ENCODE peak calls at places on chromosomes 5 and 9, in eight cellular contexts. One of them, this sample, is unnamed.

GRCh38 chr9:69645488-69645887 is 26.7 kb downstream of the APBA1 start:
- DNase-seq in GM06990: no peak
- DNase-seq in neuronal stem cell: no peak
- DNase-seq in stimulated activated CD8-positive, alpha-beta memory T cell treated with anti-CD3 and anti-CD28 coated beads, Interleukin-15, amount 100 ng/mL, for 24 hours: no peak
- DNase-seq in M059J: no peak
- DNase-seq in heart left ventricle: no peak
- DNase-seq in NCI-H446 treated with DMSO at 0.1 percent for 48 hours: no peak
- DNase-seq in lung: peak; percentile 79
- DNase-seq in this sample: no peak

GRCh38 chr9:437066-438015 is 222.7 kb downstream of the DOCK8 start:
- DNase-seq in NCI-H446 treated with DMSO at 0.1 percent for 48 hours: no peak
- DNase-seq in stimulated activated CD8-positive, alpha-beta memory T cell treated with anti-CD3 and anti-CD28 coated beads, Interleukin-15, amount 100 ng/mL, for 24 hours: no peak
- DNase-seq in heart left ventricle: no peak
- DNase-seq in M059J: peak; percentile 67
- DNase-seq in neuronal stem cell: no peak
- DNase-seq in GM06990: no peak
- DNase-seq in lung: no peak
- DNase-seq in this sample: no peak

GRCh38 chr9:136544549-136545064 is 1.2 kb downstream of the NOTCH1 start:
- DNase-seq in lung: peak; percentile 71
- DNase-seq in M059J: no peak
- DNase-seq in heart left ventricle: peak; percentile 87
- DNase-seq in stimulated activated CD8-positive, alpha-beta memory T cell treated with anti-CD3 and anti-CD28 coated beads, Interleukin-15, amount 100 ng/mL, for 24 hours: no peak
- DNase-seq in NCI-H446 treated with DMSO at 0.1 percent for 48 hours: no peak
- DNase-seq in GM06990: peak; percentile 60
- DNase-seq in neuronal stem cell: no peak
- DNase-seq in this sample: peak; percentile 28

GRCh38 chr5:121758640-121759039 is 93.0 kb upstream of the FTMT start:
- DNase-seq in M059J: no peak
- DNase-seq in lung: no peak
- DNase-seq in GM06990: no peak
- DNase-seq in stimulated activated CD8-positive, alpha-beta memory T cell treated with anti-CD3 and anti-CD28 coated beads, Interleukin-15, amount 100 ng/mL, for 24 hours: no peak
- DNase-seq in heart left ventricle: no peak
- DNase-seq in neuronal stem cell: no peak
- DNase-seq in NCI-H446 treated with DMSO at 0.1 percent for 48 hours: no peak
- DNase-seq in this sample: no peak

GRCh38 chr5:1447772-1448361 is 2.6 kb upstream of the SLC6A3 start:
- DNase-seq in M059J: no peak
- DNase-seq in lung: no peak
- DNase-seq in stimulated activated CD8-positive, alpha-beta memory T cell treated with anti-CD3 and anti-CD28 coated beads, Interleukin-15, amount 100 ng/mL, for 24 hours: no peak
- DNase-seq in neuronal stem cell: no peak
- DNase-seq in GM06990: no peak
- DNase-seq in NCI-H446 treated with DMSO at 0.1 percent for 48 hours: no peak
- DNase-seq in heart left ventricle: no peak
- DNase-seq in this sample: no peak

GRCh38 chr5:161696992-161697391 is 11.5 kb downstream of the GABRA6 start:
- DNase-seq in lung: no peak
- DNase-seq in neuronal stem cell: peak; percentile 15
- DNase-seq in stimulated activated CD8-positive, alpha-beta memory T cell treated with anti-CD3 and anti-CD28 coated beads, Interleukin-15, amount 100 ng/mL, for 24 hours: no peak
- DNase-seq in heart left ventricle: no peak
- DNase-seq in NCI-H446 treated with DMSO at 0.1 percent for 48 hours: no peak
- DNase-seq in M059J: no peak
- DNase-seq in GM06990: no peak
- DNase-seq in this sample: no peak

GRCh38 chr9:88578486-88579362 is 43.7 kb downstream of the NXNL2 start:
- DNase-seq in M059J: peak; percentile 78
- DNase-seq in GM06990: peak; percentile 52
- DNase-seq in stimulated activated CD8-positive, alpha-beta memory T cell treated with anti-CD3 and anti-CD28 coated beads, Interleukin-15, amount 100 ng/mL, for 24 hours: peak; percentile 63
- DNase-seq in heart left ventricle: peak; percentile 75
- DNase-seq in NCI-H446 treated with DMSO at 0.1 percent for 48 hours: no peak
- DNase-seq in neuronal stem cell: peak; percentile 66
- DNase-seq in lung: peak; percentile 88
- DNase-seq in this sample: peak; percentile 56

GRCh38 chr5:56838409-56839039 is 23.2 kb downstream of the MAP3K1 start:
- DNase-seq in GM06990: peak; percentile 20
- DNase-seq in neuronal stem cell: peak; percentile 45
- DNase-seq in heart left ventricle: no peak
- DNase-seq in stimulated activated CD8-positive, alpha-beta memory T cell treated with anti-CD3 and anti-CD28 coated beads, Interleukin-15, amount 100 ng/mL, for 24 hours: no peak
- DNase-seq in lung: no peak
- DNase-seq in M059J: peak; percentile 77
- DNase-seq in NCI-H446 treated with DMSO at 0.1 percent for 48 hours: peak; percentile 51
- DNase-seq in this sample: no peak

GRCh38 chr5:95958308-95959014 is 3.2 kb downstream of the ELL2 start:
- DNase-seq in neuronal stem cell: no peak
- DNase-seq in heart left ventricle: no peak
- DNase-seq in stimulated activated CD8-positive, alpha-beta memory T cell treated with anti-CD3 and anti-CD28 coated beads, Interleukin-15, amount 100 ng/mL, for 24 hours: no peak
- DNase-seq in NCI-H446 treated with DMSO at 0.1 percent for 48 hours: no peak
- DNase-seq in M059J: peak; percentile 84
- DNase-seq in lung: no peak
- DNase-seq in GM06990: no peak
- DNase-seq in this sample: no peak

GRCh38 chr5:145938699-145939531 is 2.5 kb downstream of the SH3RF2 start:
- DNase-seq in neuronal stem cell: no peak
- DNase-seq in GM06990: no peak
- DNase-seq in M059J: peak; percentile 68
- DNase-seq in NCI-H446 treated with DMSO at 0.1 percent for 48 hours: no peak
- DNase-seq in heart left ventricle: no peak
- DNase-seq in lung: no peak
- DNase-seq in stimulated activated CD8-positive, alpha-beta memory T cell treated with anti-CD3 and anti-CD28 coated beads, Interleukin-15, amount 100 ng/mL, for 24 hours: no peak
- DNase-seq in this sample: no peak

GRCh38 chr5:54942064-54942778 is 43.2 kb downstream of the ESM1 start:
- DNase-seq in GM06990: no peak
- DNase-seq in NCI-H446 treated with DMSO at 0.1 percent for 48 hours: no peak
- DNase-seq in lung: no peak
- DNase-seq in M059J: no peak
- DNase-seq in stimulated activated CD8-positive, alpha-beta memory T cell treated with anti-CD3 and anti-CD28 coated beads, Interleukin-15, amount 100 ng/mL, for 24 hours: no peak
- DNase-seq in neuronal stem cell: no peak
- DNase-seq in heart left ventricle: no peak
- DNase-seq in this sample: no peak

GRCh38 chr5:127416896-127417295 is 100.5 kb upstream of the PRRC1 start:
- DNase-seq in NCI-H446 treated with DMSO at 0.1 percent for 48 hours: no peak
- DNase-seq in M059J: no peak
- DNase-seq in heart left ventricle: no peak
- DNase-seq in stimulated activated CD8-positive, alpha-beta memory T cell treated with anti-CD3 and anti-CD28 coated beads, Interleukin-15, amount 100 ng/mL, for 24 hours: no peak
- DNase-seq in lung: no peak
- DNase-seq in neuronal stem cell: no peak
- DNase-seq in GM06990: no peak
- DNase-seq in this sample: no peak

GRCh38 chr9:128103589-128103962 is 24.0 kb downstream of the PTGES2 start:
- DNase-seq in stimulated activated CD8-positive, alpha-beta memory T cell treated with anti-CD3 and anti-CD28 coated beads, Interleukin-15, amount 100 ng/mL, for 24 hours: no peak
- DNase-seq in heart left ventricle: no peak
- DNase-seq in M059J: no peak
- DNase-seq in lung: no peak
- DNase-seq in GM06990: no peak
- DNase-seq in NCI-H446 treated with DMSO at 0.1 percent for 48 hours: no peak
- DNase-seq in neuronal stem cell: no peak
- DNase-seq in this sample: no peak

GRCh38 chr5:149730620-149731331 is 666 bp downstream of the PPARGC1B start:
- DNase-seq in neuronal stem cell: peak; percentile 48
- DNase-seq in M059J: peak; percentile 51
- DNase-seq in lung: no peak
- DNase-seq in stimulated activated CD8-positive, alpha-beta memory T cell treated with anti-CD3 and anti-CD28 coated beads, Interleukin-15, amount 100 ng/mL, for 24 hours: peak; percentile 35
- DNase-seq in NCI-H446 treated with DMSO at 0.1 percent for 48 hours: no peak
- DNase-seq in heart left ventricle: peak; percentile 62
- DNase-seq in GM06990: peak; percentile 84
- DNase-seq in this sample: peak; percentile 47

GRCh38 chr5:147628054-147628895 is 118.4 kb upstream of the DPYSL3 start:
- DNase-seq in GM06990: peak; percentile 13
- DNase-seq in lung: peak; percentile 60
- DNase-seq in neuronal stem cell: peak; percentile 78
- DNase-seq in heart left ventricle: peak; percentile 38
- DNase-seq in M059J: peak; percentile 72
- DNase-seq in stimulated activated CD8-positive, alpha-beta memory T cell treated with anti-CD3 and anti-CD28 coated beads, Interleukin-15, amount 100 ng/mL, for 24 hours: no peak
- DNase-seq in NCI-H446 treated with DMSO at 0.1 percent for 48 hours: peak; percentile 51
- DNase-seq in this sample: no peak

GRCh38 chr5:88686077-88686541 is 196.9 kb downstream of the MEF2C start:
- DNase-seq in lung: no peak
- DNase-seq in M059J: peak; percentile 80
- DNase-seq in heart left ventricle: no peak
- DNase-seq in stimulated activated CD8-positive, alpha-beta memory T cell treated with anti-CD3 and anti-CD28 coated beads, Interleukin-15, amount 100 ng/mL, for 24 hours: no peak
- DNase-seq in GM06990: no peak
- DNase-seq in NCI-H446 treated with DMSO at 0.1 percent for 48 hours: no peak
- DNase-seq in neuronal stem cell: no peak
- DNase-seq in this sample: no peak

GRCh38 chr9:71308454-71308853 is 187.0 kb upstream of the TRPM3 start:
- DNase-seq in NCI-H446 treated with DMSO at 0.1 percent for 48 hours: no peak
- DNase-seq in stimulated activated CD8-positive, alpha-beta memory T cell treated with anti-CD3 and anti-CD28 coated beads, Interleukin-15, amount 100 ng/mL, for 24 hours: no peak
- DNase-seq in heart left ventricle: no peak
- DNase-seq in M059J: no peak
- DNase-seq in neuronal stem cell: no peak
- DNase-seq in GM06990: peak; percentile 25
- DNase-seq in lung: no peak
- DNase-seq in this sample: no peak

GRCh38 chr9:98539954-98540353 is 168.8 kb downstream of the GABBR2 start:
- DNase-seq in M059J: peak; percentile 81
- DNase-seq in stimulated activated CD8-positive, alpha-beta memory T cell treated with anti-CD3 and anti-CD28 coated beads, Interleukin-15, amount 100 ng/mL, for 24 hours: no peak
- DNase-seq in heart left ventricle: no peak
- DNase-seq in GM06990: no peak
- DNase-seq in NCI-H446 treated with DMSO at 0.1 percent for 48 hours: no peak
- DNase-seq in lung: peak; percentile 27
- DNase-seq in neuronal stem cell: no peak
- DNase-seq in this sample: no peak

GRCh38 chr5:60586307-60586901 is 113.6 kb downstream of the DEPDC1B start:
- DNase-seq in lung: no peak
- DNase-seq in NCI-H446 treated with DMSO at 0.1 percent for 48 hours: peak; percentile 33
- DNase-seq in heart left ventricle: no peak
- DNase-seq in M059J: peak; percentile 32
- DNase-seq in stimulated activated CD8-positive, alpha-beta memory T cell treated with anti-CD3 and anti-CD28 coated beads, Interleukin-15, amount 100 ng/mL, for 24 hours: no peak
- DNase-seq in GM06990: peak; percentile 26
- DNase-seq in neuronal stem cell: no peak
- DNase-seq in this sample: no peak

GRCh38 chr5:65126670-65127069 is 355.1 kb downstream of the ADAMTS6 start:
- DNase-seq in stimulated activated CD8-positive, alpha-beta memory T cell treated with anti-CD3 and anti-CD28 coated beads, Interleukin-15, amount 100 ng/mL, for 24 hours: no peak
- DNase-seq in M059J: no peak
- DNase-seq in NCI-H446 treated with DMSO at 0.1 percent for 48 hours: no peak
- DNase-seq in heart left ventricle: no peak
- DNase-seq in GM06990: no peak
- DNase-seq in neuronal stem cell: no peak
- DNase-seq in lung: no peak
- DNase-seq in this sample: no peak

GRCh38 chr9:135048046-135048757 is 39.3 kb upstream of the OLFM1 start:
- DNase-seq in neuronal stem cell: no peak
- DNase-seq in heart left ventricle: no peak
- DNase-seq in GM06990: no peak
- DNase-seq in stimulated activated CD8-positive, alpha-beta memory T cell treated with anti-CD3 and anti-CD28 coated beads, Interleukin-15, amount 100 ng/mL, for 24 hours: no peak
- DNase-seq in NCI-H446 treated with DMSO at 0.1 percent for 48 hours: no peak
- DNase-seq in M059J: no peak
- DNase-seq in lung: no peak
- DNase-seq in this sample: no peak

GRCh38 chr5:174719211-174719610 is 5.2 kb upstream of the MSX2 start:
- DNase-seq in heart left ventricle: no peak
- DNase-seq in NCI-H446 treated with DMSO at 0.1 percent for 48 hours: no peak
- DNase-seq in neuronal stem cell: no peak
- DNase-seq in M059J: no peak
- DNase-seq in lung: no peak
- DNase-seq in GM06990: no peak
- DNase-seq in stimulated activated CD8-positive, alpha-beta memory T cell treated with anti-CD3 and anti-CD28 coated beads, Interleukin-15, amount 100 ng/mL, for 24 hours: no peak
- DNase-seq in this sample: no peak

GRCh38 chr5:159449925-159450324 is 119.6 kb upstream of the IL12B start:
- DNase-seq in heart left ventricle: no peak
- DNase-seq in stimulated activated CD8-positive, alpha-beta memory T cell treated with anti-CD3 and anti-CD28 coated beads, Interleukin-15, amount 100 ng/mL, for 24 hours: no peak
- DNase-seq in lung: no peak
- DNase-seq in neuronal stem cell: no peak
- DNase-seq in GM06990: no peak
- DNase-seq in NCI-H446 treated with DMSO at 0.1 percent for 48 hours: no peak
- DNase-seq in M059J: peak; percentile 83
- DNase-seq in this sample: no peak

GRCh38 chr9:119477197-119477596 is 108.0 kb upstream of the BRINP1 start:
- DNase-seq in NCI-H446 treated with DMSO at 0.1 percent for 48 hours: no peak
- DNase-seq in heart left ventricle: no peak
- DNase-seq in neuronal stem cell: no peak
- DNase-seq in M059J: no peak
- DNase-seq in stimulated activated CD8-positive, alpha-beta memory T cell treated with anti-CD3 and anti-CD28 coated beads, Interleukin-15, amount 100 ng/mL, for 24 hours: no peak
- DNase-seq in lung: no peak
- DNase-seq in GM06990: no peak
- DNase-seq in this sample: no peak

GRCh38 chr9:136901516-136902258 is 15.4 kb downstream of the TRAF2 start:
- DNase-seq in GM06990: peak; percentile 81
- DNase-seq in stimulated activated CD8-positive, alpha-beta memory T cell treated with anti-CD3 and anti-CD28 coated beads, Interleukin-15, amount 100 ng/mL, for 24 hours: peak; percentile 26
- DNase-seq in lung: peak; percentile 52
- DNase-seq in M059J: peak; percentile 93
- DNase-seq in NCI-H446 treated with DMSO at 0.1 percent for 48 hours: no peak
- DNase-seq in neuronal stem cell: no peak
- DNase-seq in heart left ventricle: peak; percentile 46
- DNase-seq in this sample: no peak

GRCh38 chr5:150510460-150511263 is 2.7 kb downstream of the NDST1 start:
- DNase-seq in neuronal stem cell: no peak
- DNase-seq in GM06990: no peak
- DNase-seq in heart left ventricle: no peak
- DNase-seq in M059J: peak; percentile 31
- DNase-seq in stimulated activated CD8-positive, alpha-beta memory T cell treated with anti-CD3 and anti-CD28 coated beads, Interleukin-15, amount 100 ng/mL, for 24 hours: no peak
- DNase-seq in lung: peak; percentile 52
- DNase-seq in NCI-H446 treated with DMSO at 0.1 percent for 48 hours: no peak
- DNase-seq in this sample: no peak

GRCh38 chr5:109451161-109451560 is 41.4 kb upstream of the PJA2 start:
- DNase-seq in heart left ventricle: no peak
- DNase-seq in neuronal stem cell: no peak
- DNase-seq in lung: no peak
- DNase-seq in stimulated activated CD8-positive, alpha-beta memory T cell treated with anti-CD3 and anti-CD28 coated beads, Interleukin-15, amount 100 ng/mL, for 24 hours: no peak
- DNase-seq in NCI-H446 treated with DMSO at 0.1 percent for 48 hours: peak; percentile 93
- DNase-seq in M059J: no peak
- DNase-seq in GM06990: no peak
- DNase-seq in this sample: no peak

GRCh38 chr5:158451983-158452710 is 593.2 kb upstream of the CLINT1 start:
- DNase-seq in lung: no peak
- DNase-seq in neuronal stem cell: no peak
- DNase-seq in heart left ventricle: peak; percentile 9
- DNase-seq in GM06990: no peak
- DNase-seq in NCI-H446 treated with DMSO at 0.1 percent for 48 hours: no peak
- DNase-seq in M059J: no peak
- DNase-seq in stimulated activated CD8-positive, alpha-beta memory T cell treated with anti-CD3 and anti-CD28 coated beads, Interleukin-15, amount 100 ng/mL, for 24 hours: no peak
- DNase-seq in this sample: no peak

GRCh38 chr5:93510626-93511420 is 70.2 kb downstream of the NR2F1-AS1 start:
- DNase-seq in stimulated activated CD8-positive, alpha-beta memory T cell treated with anti-CD3 and anti-CD28 coated beads, Interleukin-15, amount 100 ng/mL, for 24 hours: no peak
- DNase-seq in NCI-H446 treated with DMSO at 0.1 percent for 48 hours: no peak
- DNase-seq in M059J: no peak
- DNase-seq in GM06990: no peak
- DNase-seq in neuronal stem cell: no peak
- DNase-seq in lung: no peak
- DNase-seq in heart left ventricle: no peak
- DNase-seq in this sample: no peak

GRCh38 chr5:75524591-75524990 is 12.9 kb downstream of the POLK start:
- DNase-seq in GM06990: no peak
- DNase-seq in neuronal stem cell: no peak
- DNase-seq in lung: no peak
- DNase-seq in M059J: no peak
- DNase-seq in heart left ventricle: no peak
- DNase-seq in stimulated activated CD8-positive, alpha-beta memory T cell treated with anti-CD3 and anti-CD28 coated beads, Interleukin-15, amount 100 ng/mL, for 24 hours: no peak
- DNase-seq in NCI-H446 treated with DMSO at 0.1 percent for 48 hours: no peak
- DNase-seq in this sample: no peak

GRCh38 chr5:77620404-77620803 is 18.1 kb downstream of the OTP start:
- DNase-seq in NCI-H446 treated with DMSO at 0.1 percent for 48 hours: no peak
- DNase-seq in heart left ventricle: no peak
- DNase-seq in GM06990: no peak
- DNase-seq in M059J: no peak
- DNase-seq in lung: no peak
- DNase-seq in stimulated activated CD8-positive, alpha-beta memory T cell treated with anti-CD3 and anti-CD28 coated beads, Interleukin-15, amount 100 ng/mL, for 24 hours: no peak
- DNase-seq in neuronal stem cell: no peak
- DNase-seq in this sample: no peak

GRCh38 chr9:89929721-89930480 is 325.1 kb downstream of the GADD45G start:
- DNase-seq in NCI-H446 treated with DMSO at 0.1 percent for 48 hours: no peak
- DNase-seq in GM06990: no peak
- DNase-seq in lung: no peak
- DNase-seq in neuronal stem cell: no peak
- DNase-seq in stimulated activated CD8-positive, alpha-beta memory T cell treated with anti-CD3 and anti-CD28 coated beads, Interleukin-15, amount 100 ng/mL, for 24 hours: no peak
- DNase-seq in M059J: peak; percentile 45
- DNase-seq in heart left ventricle: peak; percentile 27
- DNase-seq in this sample: no peak

GRCh38 chr9:107227696-107228258 is 55.3 kb upstream of the RAD23B start:
- DNase-seq in M059J: no peak
- DNase-seq in GM06990: no peak
- DNase-seq in heart left ventricle: no peak
- DNase-seq in NCI-H446 treated with DMSO at 0.1 percent for 48 hours: no peak
- DNase-seq in neuronal stem cell: no peak
- DNase-seq in lung: no peak
- DNase-seq in stimulated activated CD8-positive, alpha-beta memory T cell treated with anti-CD3 and anti-CD28 coated beads, Interleukin-15, amount 100 ng/mL, for 24 hours: no peak
- DNase-seq in this sample: no peak

GRCh38 chr9:2210201-2210600 is 195.1 kb downstream of the SMARCA2 start:
- DNase-seq in GM06990: no peak
- DNase-seq in NCI-H446 treated with DMSO at 0.1 percent for 48 hours: no peak
- DNase-seq in lung: no peak
- DNase-seq in neuronal stem cell: no peak
- DNase-seq in M059J: peak; percentile 11
- DNase-seq in heart left ventricle: no peak
- DNase-seq in stimulated activated CD8-positive, alpha-beta memory T cell treated with anti-CD3 and anti-CD28 coated beads, Interleukin-15, amount 100 ng/mL, for 24 hours: no peak
- DNase-seq in this sample: no peak